ENCODE peak calls at places on chromosomes 7 and 10, in eight cellular contexts. One of them, this sample, is unnamed.

GRCh38 chr10:86345296-86346168 is 21.1 kb downstream of the GRID1 start:
- DNase-seq in testis: no peak
- DNase-seq in A549: peak
- DNase-seq in spleen: peak
- DNase-seq in H1: no peak
- DNase-seq in prostate gland: no peak
- DNase-seq in IMR-90: no peak
- DNase-seq in tibial nerve: no peak
- DNase-seq in this sample: no peak

GRCh38 chr7:4702961-4703512 is 20.9 kb downstream of the FOXK1 start:
- DNase-seq in testis: no peak
- DNase-seq in A549: no peak
- DNase-seq in spleen: no peak
- DNase-seq in H1: no peak
- DNase-seq in prostate gland: no peak
- DNase-seq in IMR-90: no peak
- DNase-seq in tibial nerve: no peak
- DNase-seq in this sample: no peak

GRCh38 chr7:130959743-130960207 is 225.8 kb upstream of the KLF14 start:
- DNase-seq in testis: no peak
- DNase-seq in A549: peak
- DNase-seq in spleen: no peak
- DNase-seq in H1: no peak
- DNase-seq in prostate gland: no peak
- DNase-seq in IMR-90: peak
- DNase-seq in tibial nerve: no peak
- DNase-seq in this sample: no peak

GRCh38 chr10:113961261-113961938 is 82.3 kb upstream of the ADRB1 start:
- DNase-seq in testis: no peak
- DNase-seq in A549: no peak
- DNase-seq in spleen: no peak
- DNase-seq in H1: no peak
- DNase-seq in prostate gland: no peak
- DNase-seq in IMR-90: no peak
- DNase-seq in tibial nerve: no peak
- DNase-seq in this sample: no peak

GRCh38 chr7:107130487-107131220 is 38.1 kb upstream of the HBP1 start:
- DNase-seq in testis: no peak
- DNase-seq in A549: peak
- DNase-seq in spleen: no peak
- DNase-seq in H1: no peak
- DNase-seq in prostate gland: no peak
- DNase-seq in IMR-90: no peak
- DNase-seq in tibial nerve: no peak
- DNase-seq in this sample: no peak

GRCh38 chr7:135169141-135169935 is 1.2 kb downstream of the CYREN start:
- DNase-seq in testis: no peak
- DNase-seq in A549: peak
- DNase-seq in spleen: peak
- DNase-seq in H1: peak
- DNase-seq in prostate gland: no peak
- DNase-seq in IMR-90: peak
- DNase-seq in tibial nerve: no peak
- DNase-seq in this sample: no peak

GRCh38 chr7:75739796-75740672 is 1.3 kb upstream of the HIP1 start:
- DNase-seq in testis: no peak
- DNase-seq in A549: no peak
- DNase-seq in spleen: no peak
- DNase-seq in H1: no peak
- DNase-seq in prostate gland: no peak
- DNase-seq in IMR-90: peak
- DNase-seq in tibial nerve: no peak
- DNase-seq in this sample: no peak

GRCh38 chr10:33955676-33956075 is 621.2 kb upstream of the NRP1 start:
- DNase-seq in testis: no peak
- DNase-seq in A549: no peak
- DNase-seq in spleen: no peak
- DNase-seq in H1: no peak
- DNase-seq in prostate gland: no peak
- DNase-seq in IMR-90: peak
- DNase-seq in tibial nerve: no peak
- DNase-seq in this sample: no peak

GRCh38 chr7:135162382-135163001 is 8.0 kb downstream of the CYREN start:
- DNase-seq in testis: no peak
- DNase-seq in A549: no peak
- DNase-seq in spleen: no peak
- DNase-seq in H1: no peak
- DNase-seq in prostate gland: no peak
- DNase-seq in IMR-90: no peak
- DNase-seq in tibial nerve: no peak
- DNase-seq in this sample: no peak

GRCh38 chr7:147071536-147071935 is 954.9 kb downstream of the CNTNAP2 start:
- DNase-seq in testis: no peak
- DNase-seq in A549: no peak
- DNase-seq in spleen: no peak
- DNase-seq in H1: no peak
- DNase-seq in prostate gland: no peak
- DNase-seq in IMR-90: no peak
- DNase-seq in tibial nerve: no peak
- DNase-seq in this sample: no peak

GRCh38 chr10:125983161-125983560 is 86.8 kb downstream of the FANK1 start:
- DNase-seq in testis: no peak
- DNase-seq in A549: no peak
- DNase-seq in spleen: no peak
- DNase-seq in H1: no peak
- DNase-seq in prostate gland: no peak
- DNase-seq in IMR-90: no peak
- DNase-seq in tibial nerve: no peak
- DNase-seq in this sample: no peak

GRCh38 chr7:150367187-150367510 is 1.5 kb upstream of the REPIN1 start:
- DNase-seq in testis: no peak
- DNase-seq in A549: no peak
- DNase-seq in spleen: no peak
- DNase-seq in H1: no peak
- DNase-seq in prostate gland: no peak
- DNase-seq in IMR-90: no peak
- DNase-seq in tibial nerve: no peak
- DNase-seq in this sample: no peak

GRCh38 chr10:124294811-124295770 is 123.6 kb downstream of the OAT start:
- DNase-seq in testis: no peak
- DNase-seq in A549: no peak
- DNase-seq in spleen: no peak
- DNase-seq in H1: no peak
- DNase-seq in prostate gland: peak
- DNase-seq in IMR-90: no peak
- DNase-seq in tibial nerve: no peak
- DNase-seq in this sample: no peak

GRCh38 chr10:120606051-120606764 is 149.2 kb downstream of the PLPP4 start:
- DNase-seq in testis: no peak
- DNase-seq in A549: no peak
- DNase-seq in spleen: no peak
- DNase-seq in H1: no peak
- DNase-seq in prostate gland: no peak
- DNase-seq in IMR-90: no peak
- DNase-seq in tibial nerve: no peak
- DNase-seq in this sample: no peak

GRCh38 chr10:89478739-89479116 is 56.7 kb downstream of the SLC16A12 start:
- DNase-seq in testis: no peak
- DNase-seq in A549: no peak
- DNase-seq in spleen: no peak
- DNase-seq in H1: no peak
- DNase-seq in prostate gland: no peak
- DNase-seq in IMR-90: peak
- DNase-seq in tibial nerve: no peak
- DNase-seq in this sample: no peak

GRCh38 chr10:33304553-33304952 is 29.9 kb downstream of the NRP1 start:
- DNase-seq in testis: no peak
- DNase-seq in A549: no peak
- DNase-seq in spleen: no peak
- DNase-seq in H1: no peak
- DNase-seq in prostate gland: no peak
- DNase-seq in IMR-90: no peak
- DNase-seq in tibial nerve: no peak
- DNase-seq in this sample: no peak

GRCh38 chr10:132027423-132027983 is 38.2 kb upstream of the JAKMIP3 start:
- DNase-seq in testis: no peak
- DNase-seq in A549: no peak
- DNase-seq in spleen: no peak
- DNase-seq in H1: no peak
- DNase-seq in prostate gland: no peak
- DNase-seq in IMR-90: peak
- DNase-seq in tibial nerve: no peak
- DNase-seq in this sample: no peak

GRCh38 chr7:101633516-101633915 is 4.4 kb upstream of the MYL10 start:
- DNase-seq in testis: no peak
- DNase-seq in A549: no peak
- DNase-seq in spleen: no peak
- DNase-seq in H1: no peak
- DNase-seq in prostate gland: no peak
- DNase-seq in IMR-90: no peak
- DNase-seq in tibial nerve: no peak
- DNase-seq in this sample: no peak

GRCh38 chr7:154409703-154410311 is 357.6 kb downstream of the DPP6 start:
- DNase-seq in testis: no peak
- DNase-seq in A549: no peak
- DNase-seq in spleen: no peak
- DNase-seq in H1: no peak
- DNase-seq in prostate gland: no peak
- DNase-seq in IMR-90: no peak
- DNase-seq in tibial nerve: no peak
- DNase-seq in this sample: no peak

GRCh38 chr10:98748298-98748697 is 301.6 kb upstream of the HPS1 start:
- DNase-seq in testis: peak
- DNase-seq in A549: no peak
- DNase-seq in spleen: no peak
- DNase-seq in H1: peak
- DNase-seq in prostate gland: peak
- DNase-seq in IMR-90: peak
- DNase-seq in tibial nerve: no peak
- DNase-seq in this sample: no peak

GRCh38 chr10:124127965-124128810 is 34.8 kb upstream of the CHST15 start:
- DNase-seq in testis: no peak
- DNase-seq in A549: no peak
- DNase-seq in spleen: no peak
- DNase-seq in H1: no peak
- DNase-seq in prostate gland: no peak
- DNase-seq in IMR-90: no peak
- DNase-seq in tibial nerve: no peak
- DNase-seq in this sample: no peak

DNA sequence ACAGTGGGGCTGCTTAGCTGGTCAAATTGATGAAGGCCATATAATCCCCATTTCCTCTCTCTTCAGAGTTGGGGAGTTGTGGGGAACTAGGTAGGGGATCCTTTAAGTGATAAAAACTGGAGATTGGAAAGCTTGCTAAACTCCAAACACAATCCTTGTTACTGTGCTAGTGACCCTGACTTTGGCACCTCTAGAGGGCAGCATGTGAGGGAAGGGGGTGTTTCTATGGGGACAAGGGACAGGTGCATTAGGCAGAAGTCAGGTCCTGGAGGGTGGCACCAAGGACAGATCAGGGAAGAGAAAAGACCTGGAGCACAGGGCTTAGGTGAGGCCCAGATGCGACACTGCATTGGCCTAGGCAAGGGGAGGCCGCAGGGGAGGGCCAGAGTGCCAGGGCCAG is 66.9 kb downstream of the CDHR3 start:
- DNase-seq in testis: no peak
- DNase-seq in A549: no peak
- DNase-seq in spleen: no peak
- DNase-seq in H1: no peak
- DNase-seq in prostate gland: no peak
- DNase-seq in IMR-90: no peak
- DNase-seq in tibial nerve: no peak
- DNase-seq in this sample: no peak
- TF ChIP-seq CTCF in testis: no peak
- TF ChIP-seq CTCF in A549: no peak
- TF ChIP-seq CTCF in spleen: no peak
- TF ChIP-seq CTCF in H1: peak
- TF ChIP-seq CTCF in prostate gland: no peak
- TF ChIP-seq CTCF in IMR-90: no peak
- TF ChIP-seq CTCF in tibial nerve: no peak
- TF ChIP-seq CTCF in this sample: no peak

GRCh38 chr10:130190065-130190736 is 54.0 kb downstream of the GLRX3 start:
- DNase-seq in testis: peak
- DNase-seq in A549: peak
- DNase-seq in spleen: peak
- DNase-seq in H1: peak
- DNase-seq in prostate gland: peak
- DNase-seq in IMR-90: peak
- DNase-seq in tibial nerve: peak
- DNase-seq in this sample: peak
- TF ChIP-seq POLR2A in testis: no peak
- TF ChIP-seq POLR2A in A549: no peak
- TF ChIP-seq POLR2A in spleen: no peak
- TF ChIP-seq POLR2A in H1: peak
- TF ChIP-seq POLR2A in prostate gland: no peak
- TF ChIP-seq POLR2A in IMR-90: no peak
- TF ChIP-seq POLR2A in tibial nerve: no peak
- TF ChIP-seq POLR2A in this sample: no peak

GRCh38 chr7:27168265-27168947 is 3.1 kb upstream of the HOXA9 start:
- DNase-seq in testis: no peak
- DNase-seq in A549: no peak
- DNase-seq in spleen: peak
- DNase-seq in H1: no peak
- DNase-seq in prostate gland: peak
- DNase-seq in IMR-90: no peak
- DNase-seq in tibial nerve: no peak
- DNase-seq in this sample: no peak
- TF ChIP-seq CTCF in testis: no peak
- TF ChIP-seq CTCF in A549: no peak
- TF ChIP-seq CTCF in spleen: no peak
- TF ChIP-seq CTCF in H1: no peak
- TF ChIP-seq CTCF in prostate gland: no peak
- TF ChIP-seq CTCF in IMR-90: no peak
- TF ChIP-seq CTCF in tibial nerve: no peak
- TF ChIP-seq CTCF in this sample: no peak

DNA sequence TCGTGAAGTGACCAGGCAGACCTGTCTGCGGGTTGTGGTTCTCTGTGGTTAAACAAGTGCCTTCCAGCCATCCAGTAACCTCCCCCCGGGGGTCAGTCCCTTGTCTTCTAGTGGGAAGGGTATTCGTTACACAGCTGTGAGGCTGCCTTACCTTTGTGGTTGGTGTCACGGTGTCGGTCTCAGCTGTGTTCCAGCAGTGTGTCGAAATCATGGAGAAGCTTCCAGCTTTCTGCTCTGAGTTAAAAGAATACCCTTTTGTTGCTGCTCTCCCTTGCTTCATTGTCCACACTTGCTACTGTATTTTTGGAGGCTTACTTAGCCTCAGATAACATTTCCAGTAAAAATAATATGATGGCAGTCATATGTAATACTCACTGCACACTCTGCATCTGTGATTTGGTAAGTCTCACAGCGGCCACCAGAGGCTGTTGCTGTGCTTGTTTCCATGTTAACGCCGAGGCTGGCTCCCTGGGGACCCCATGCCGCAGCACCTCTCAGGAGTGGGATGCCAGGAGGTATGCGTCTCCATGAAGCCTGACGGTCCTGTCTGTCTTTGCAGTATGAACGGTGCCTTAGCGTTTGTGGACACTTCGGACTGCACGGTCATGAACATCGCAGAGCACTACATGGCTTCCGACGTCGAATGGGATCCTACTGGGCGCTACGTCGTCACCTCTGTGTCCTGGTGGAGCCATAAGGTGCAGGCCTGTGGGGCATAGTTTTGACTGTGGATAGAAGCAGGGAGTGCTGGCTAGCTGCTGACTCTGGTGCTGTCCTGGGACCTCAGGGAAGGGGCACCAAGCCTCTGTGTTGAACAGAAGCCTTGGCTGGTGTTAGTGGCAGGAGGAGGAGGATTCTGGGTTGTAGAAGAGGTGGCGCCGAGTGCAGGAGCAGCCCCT is 20.5 kb downstream of the EIF3B start:
- DNase-seq in testis: no peak
- DNase-seq in A549: no peak
- DNase-seq in spleen: no peak
- DNase-seq in H1: no peak
- DNase-seq in prostate gland: no peak
- DNase-seq in IMR-90: no peak
- DNase-seq in tibial nerve: no peak
- DNase-seq in this sample: no peak
- TF ChIP-seq POLR2A in testis: no peak
- TF ChIP-seq POLR2A in A549: no peak
- TF ChIP-seq POLR2A in spleen: no peak
- TF ChIP-seq POLR2A in H1: no peak
- TF ChIP-seq POLR2A in prostate gland: no peak
- TF ChIP-seq POLR2A in IMR-90: no peak
- TF ChIP-seq POLR2A in tibial nerve: no peak
- TF ChIP-seq POLR2A in this sample: no peak

This sample was measured in heart left ventricle.